ENCODE peak calls at places on chromosomes 3 and 15, in five cellular contexts. One of them, this sample, is unnamed.

GRCh38 chr3:140342668-140343067 is 335.2 kb upstream of the TRIM42 start:
- DNase-seq in uterus: no peak
- DNase-seq in chondrocyte: no peak
- DNase-seq in B cell: no peak
- DNase-seq in HT-29: no peak
- DNase-seq in this sample: no peak

GRCh38 chr3:69930564-69930963 is 69.0 kb upstream of the SAMMSON start:
- DNase-seq in HT-29: no peak
- DNase-seq in B cell: no peak
- DNase-seq in uterus: no peak
- DNase-seq in chondrocyte: no peak
- DNase-seq in this sample: no peak

GRCh38 chr15:85277847-85278246 is 102.6 kb upstream of the AKAP13 start:
- DNase-seq in B cell: no peak
- DNase-seq in HT-29: no peak
- DNase-seq in chondrocyte: no peak
- DNase-seq in uterus: no peak
- DNase-seq in this sample: no peak

GRCh38 chr3:52895416-52895815 is 1.9 kb downstream of the STIMATE start:
- DNase-seq in uterus: no peak
- DNase-seq in HT-29: no peak
- DNase-seq in B cell: no peak
- DNase-seq in chondrocyte: no peak
- DNase-seq in this sample: no peak

GRCh38 chr3:31495971-31496370 is 36.8 kb upstream of the STT3B start:
- DNase-seq in chondrocyte: no peak
- DNase-seq in uterus: no peak
- DNase-seq in HT-29: no peak
- DNase-seq in B cell: no peak
- DNase-seq in this sample: no peak

GRCh38 chr15:55909036-55909811 is 84.2 kb downstream of the NEDD4 start:
- DNase-seq in uterus: no peak
- DNase-seq in chondrocyte: no peak
- DNase-seq in B cell: no peak
- DNase-seq in HT-29: no peak
- DNase-seq in this sample: no peak

GRCh38 chr3:108486910-108487309 is 23.5 kb downstream of the MYH15 start:
- DNase-seq in B cell: no peak
- DNase-seq in HT-29: no peak
- DNase-seq in chondrocyte: no peak
- DNase-seq in uterus: no peak
- DNase-seq in this sample: no peak

GRCh38 chr3:24963762-24964625 is 464.1 kb upstream of the RARB start:
- DNase-seq in chondrocyte: no peak
- DNase-seq in uterus: no peak
- DNase-seq in B cell: no peak
- DNase-seq in HT-29: peak; percentile 26
- DNase-seq in this sample: peak; percentile 24

GRCh38 chr15:38401101-38401500 is 52.8 kb upstream of the FAM98B start:
- DNase-seq in chondrocyte: no peak
- DNase-seq in B cell: no peak
- DNase-seq in HT-29: no peak
- DNase-seq in uterus: no peak
- DNase-seq in this sample: no peak